ENCODE peak calls at places on chromosomes 7 and 10, in eight cellular contexts. A, N, K, G, B, R, E and S are unnamed samples.

GRCh38 chr10:44981172-44982113 is 2.8 kb upstream of the DEPP1 start:
- DNase-seq in G (no peak), B (peak), R (peak), K (no peak), A (peak), N (no peak), E (peak), S (no peak)

GRCh38 chr10:23172846-23173548 is 19.1 kb upstream of the PTF1A start:
- DNase-seq in E (no peak), G (no peak), R (no peak), B (no peak), K (peak), N (no peak), A (no peak), S (no peak)

GRCh38 chr7:29287366-29287765 is 92.8 kb downstream of the CHN2 start:
- DNase-seq in R (no peak), B (peak), A (peak), G (no peak), E (peak), K (no peak), N (no peak), S (no peak)

GRCh38 chr10:1662361-1663025 is 74.8 kb downstream of the ADARB2 start:
- DNase-seq in N (no peak), A (no peak), K (no peak), R (no peak), B (no peak), G (no peak), E (no peak), S (no peak)

GRCh38 chr10:57849726-57850357 is 417.9 kb downstream of the IPMK start:
- DNase-seq in E (peak), R (no peak), B (peak), A (peak), G (no peak), N (peak), K (no peak), S (no peak)

GRCh38 chr7:834277-834676 is 2.0 kb downstream of the SUN1 start:
- DNase-seq in R (no peak), G (no peak), A (no peak), N (no peak), K (no peak), B (no peak), E (no peak), S (no peak)

GRCh38 chr10:124602646-124603365 is 141.2 kb downstream of the LHPP start:
- DNase-seq in A (no peak), K (no peak), B (no peak), G (no peak), N (no peak), R (peak), E (no peak), S (no peak)

GRCh38 chr7:142438235-142438922 is 180.5 kb upstream of the PRSS58 start:
- DNase-seq in K (peak), A (peak), G (no peak), N (no peak), E (peak), B (peak), R (no peak), S (peak)

GRCh38 chr7:5143935-5144903 is 45.8 kb upstream of the WIPI2 start:
- DNase-seq in K (peak), B (peak), R (peak), A (no peak), N (no peak), E (no peak), G (peak), S (no peak)

GRCh38 chr7:123367508-123368122 is 166.8 kb downstream of the IQUB start:
- DNase-seq in E (peak), G (peak), A (peak), B (no peak), N (no peak), R (no peak), K (no peak), S (no peak)

GRCh38 chr10:131683281-131683861 is 217.4 kb upstream of the PPP2R2D start:
- DNase-seq in B (no peak), K (no peak), E (no peak), G (no peak), A (no peak), R (no peak), N (no peak), S (no peak)

GRCh38 chr7:26182283-26182682 is 18.3 kb downstream of the HNRNPA2B1 start:
- DNase-seq in N (no peak), E (no peak), K (no peak), G (no peak), R (peak), A (no peak), B (no peak), S (no peak)

GRCh38 chr7:93402944-93403343 is 170.8 kb downstream of the VPS50 start:
- DNase-seq in E (no peak), K (no peak), B (no peak), A (no peak), N (no peak), R (no peak), G (no peak), S (no peak)

GRCh38 chr7:84248267-84248666 is 53.7 kb upstream of the SEMA3A start:
- DNase-seq in N (no peak), K (no peak), B (peak), G (no peak), A (no peak), E (no peak), R (no peak), S (no peak)

GRCh38 chr7:95993420-95993819 is 221.1 kb downstream of the DYNC1I1 start:
- DNase-seq in R (no peak), A (no peak), B (no peak), N (no peak), E (no peak), G (no peak), K (no peak), S (no peak)

GRCh38 chr10:115696747-115697146 is 576.3 kb downstream of the GFRA1 start:
- DNase-seq in B (no peak), N (no peak), R (no peak), A (no peak), K (no peak), G (no peak), E (no peak), S (no peak)

GRCh38 chr7:149196705-149197171 is 1.4 kb downstream of the ZNF282 start:
- DNase-seq in N (no peak), K (peak), B (peak), G (no peak), A (peak), R (no peak), E (no peak), S (no peak)

GRCh38 chr10:118911361-118911760 is 118.2 kb upstream of the NANOS1 start:
- DNase-seq in K (no peak), R (no peak), G (no peak), B (peak), E (peak), A (peak), N (no peak), S (no peak)

GRCh38 chr7:132295198-132295597 is 281.1 kb downstream of the PLXNA4 start:
- DNase-seq in A (peak), N (no peak), K (no peak), B (no peak), G (no peak), R (no peak), E (no peak), S (no peak)

GRCh38 chr7:655758-656157 is 70.7 kb upstream of the DNAAF5 start:
- DNase-seq in K (no peak), R (no peak), E (no peak), G (no peak), B (no peak), N (no peak), A (no peak), S (no peak)

GRCh38 chr10:70874061-70874460 is 14.3 kb downstream of the PCBD1 start:
- DNase-seq in K (no peak), B (no peak), R (no peak), N (no peak), G (no peak), A (no peak), E (no peak), S (no peak)

GRCh38 chr10:100341953-100342626 is 4.9 kb upstream of the SCD start:
- DNase-seq in B (peak), R (peak), K (no peak), A (peak), G (no peak), N (peak), E (peak), S (peak)

GRCh38 chr10:75208177-75208576 is 2.4 kb upstream of the VDAC2 start:
- DNase-seq in R (no peak), E (peak), A (peak), B (peak), G (no peak), N (no peak), K (no peak), S (no peak)

GRCh38 chr7:143381427-143382125 is 431 bp downstream of the ZYX start:
- DNase-seq in B (peak), A (peak), E (peak), N (peak), R (peak), G (no peak), K (peak), S (peak)